ENCODE peak calls at places on chromosomes 12 and 14, in nine cellular contexts. One of them, this sample, is unnamed. For H3K4me1, the result is how much of the 10 kb centered on the place peaks cover.

GRCh38 chr14:43729149-43729548 is 777.9 kb downstream of the FSCB start:
- DNase-seq in fibroblast of lung: no peak
- DNase-seq in neural progenitor cell: peak
- DNase-seq in neuronal stem cell: peak
- DNase-seq in upper lobe of left lung: no peak
- DNase-seq in body of pancreas: no peak
- DNase-seq in left ventricle myocardium inferior: no peak
- DNase-seq in mesenchymal stem cell: peak
- DNase-seq in left lung: no peak
- DNase-seq in this sample: no peak

GRCh38 chr14:96847451-96847850 is 50.3 kb downstream of the VRK1 start:
- DNase-seq in fibroblast of lung: no peak
- DNase-seq in neural progenitor cell: peak
- DNase-seq in neuronal stem cell: no peak
- DNase-seq in upper lobe of left lung: no peak
- DNase-seq in body of pancreas: no peak
- DNase-seq in left ventricle myocardium inferior: no peak
- DNase-seq in mesenchymal stem cell: no peak
- DNase-seq in left lung: no peak
- DNase-seq in this sample: no peak

GRCh38 chr12:44774815-44775411 is 101.2 kb downstream of the NELL2 start:
- DNase-seq in fibroblast of lung: no peak
- DNase-seq in neural progenitor cell: peak
- DNase-seq in neuronal stem cell: peak
- DNase-seq in upper lobe of left lung: no peak
- DNase-seq in body of pancreas: peak
- DNase-seq in left ventricle myocardium inferior: no peak
- DNase-seq in mesenchymal stem cell: peak
- DNase-seq in left lung: no peak
- DNase-seq in this sample: no peak

GRCh38 chr14:65551019-65551643 is 138.6 kb downstream of the FUT8 start:
- DNase-seq in fibroblast of lung: no peak
- DNase-seq in neural progenitor cell: no peak
- DNase-seq in neuronal stem cell: no peak
- DNase-seq in upper lobe of left lung: no peak
- DNase-seq in body of pancreas: no peak
- DNase-seq in left ventricle myocardium inferior: no peak
- DNase-seq in mesenchymal stem cell: no peak
- DNase-seq in left lung: no peak
- DNase-seq in this sample: no peak

GRCh38 chr14:93045211-93045674 is 70.5 kb downstream of the ITPK1 start:
- DNase-seq in fibroblast of lung: peak
- DNase-seq in neural progenitor cell: peak
- DNase-seq in neuronal stem cell: peak
- DNase-seq in upper lobe of left lung: no peak
- DNase-seq in body of pancreas: no peak
- DNase-seq in left ventricle myocardium inferior: no peak
- DNase-seq in mesenchymal stem cell: no peak
- DNase-seq in left lung: no peak
- DNase-seq in this sample: no peak

GRCh38 chr12:5022030-5022429 is 21.6 kb upstream of the KCNA5 start:
- DNase-seq in fibroblast of lung: no peak
- DNase-seq in neural progenitor cell: no peak
- DNase-seq in neuronal stem cell: no peak
- DNase-seq in upper lobe of left lung: no peak
- DNase-seq in body of pancreas: no peak
- DNase-seq in left ventricle myocardium inferior: no peak
- DNase-seq in mesenchymal stem cell: no peak
- DNase-seq in left lung: no peak
- DNase-seq in this sample: no peak

GRCh38 chr12:111699962-111700361 is 14.1 kb downstream of the ACAD10 start:
- DNase-seq in fibroblast of lung: no peak
- DNase-seq in neural progenitor cell: no peak
- DNase-seq in neuronal stem cell: no peak
- DNase-seq in upper lobe of left lung: no peak
- DNase-seq in body of pancreas: no peak
- DNase-seq in left ventricle myocardium inferior: no peak
- DNase-seq in mesenchymal stem cell: no peak
- DNase-seq in left lung: no peak
- DNase-seq in this sample: no peak

GRCh38 chr12:67994046-67994445 is 4.8 kb downstream of the IFNG-AS1 start:
- DNase-seq in fibroblast of lung: no peak
- DNase-seq in neural progenitor cell: no peak
- DNase-seq in neuronal stem cell: no peak
- DNase-seq in upper lobe of left lung: no peak
- DNase-seq in body of pancreas: no peak
- DNase-seq in left ventricle myocardium inferior: no peak
- DNase-seq in mesenchymal stem cell: no peak
- DNase-seq in left lung: no peak
- DNase-seq in this sample: no peak

GRCh38 chr12:132560831-132561783 is 49.3 kb downstream of the LRCOL1 start:
- DNase-seq in fibroblast of lung: peak
- DNase-seq in neural progenitor cell: peak
- DNase-seq in neuronal stem cell: peak
- DNase-seq in upper lobe of left lung: peak
- DNase-seq in body of pancreas: peak
- DNase-seq in left ventricle myocardium inferior: peak
- DNase-seq in mesenchymal stem cell: peak
- DNase-seq in left lung: peak
- DNase-seq in this sample: no peak

GRCh38 chr12:132747395-132747794 is 14.2 kb downstream of the ANKLE2 start:
- DNase-seq in fibroblast of lung: no peak
- DNase-seq in neural progenitor cell: no peak
- DNase-seq in neuronal stem cell: no peak
- DNase-seq in upper lobe of left lung: no peak
- DNase-seq in body of pancreas: no peak
- DNase-seq in left ventricle myocardium inferior: no peak
- DNase-seq in mesenchymal stem cell: no peak
- DNase-seq in left lung: no peak
- DNase-seq in this sample: peak

GRCh38 chr12:68483592-68484373 is 126.9 kb upstream of the RAP1B start:
- DNase-seq in fibroblast of lung: peak
- DNase-seq in neural progenitor cell: no peak
- DNase-seq in neuronal stem cell: no peak
- DNase-seq in upper lobe of left lung: no peak
- DNase-seq in body of pancreas: no peak
- DNase-seq in left ventricle myocardium inferior: no peak
- DNase-seq in mesenchymal stem cell: peak
- DNase-seq in left lung: no peak
- DNase-seq in this sample: no peak

GRCh38 chr12:22271036-22271435 is 63.5 kb downstream of the ST8SIA1 start:
- DNase-seq in fibroblast of lung: peak
- DNase-seq in neural progenitor cell: no peak
- DNase-seq in neuronal stem cell: no peak
- DNase-seq in upper lobe of left lung: no peak
- DNase-seq in body of pancreas: no peak
- DNase-seq in left ventricle myocardium inferior: no peak
- DNase-seq in mesenchymal stem cell: peak
- DNase-seq in left lung: no peak
- DNase-seq in this sample: no peak

GRCh38 chr12:92921877-92922276 is 7.2 kb downstream of the EEA1 start:
- DNase-seq in fibroblast of lung: no peak
- DNase-seq in neural progenitor cell: no peak
- DNase-seq in neuronal stem cell: no peak
- DNase-seq in upper lobe of left lung: no peak
- DNase-seq in body of pancreas: no peak
- DNase-seq in left ventricle myocardium inferior: no peak
- DNase-seq in mesenchymal stem cell: no peak
- DNase-seq in left lung: no peak
- DNase-seq in this sample: no peak

GRCh38 chr14:31045501-31046080 is 19.4 kb upstream of the STRN3 start:
- DNase-seq in fibroblast of lung: no peak
- DNase-seq in neural progenitor cell: no peak
- DNase-seq in neuronal stem cell: no peak
- DNase-seq in upper lobe of left lung: no peak
- DNase-seq in body of pancreas: no peak
- DNase-seq in left ventricle myocardium inferior: no peak
- DNase-seq in mesenchymal stem cell: no peak
- DNase-seq in left lung: no peak
- DNase-seq in this sample: no peak

GRCh38 chr14:32230695-32231280 is 27.7 kb upstream of the RNU6-8 start:
- DNase-seq in fibroblast of lung: peak
- DNase-seq in neural progenitor cell: no peak
- DNase-seq in neuronal stem cell: no peak
- DNase-seq in upper lobe of left lung: no peak
- DNase-seq in body of pancreas: no peak
- DNase-seq in left ventricle myocardium inferior: no peak
- DNase-seq in mesenchymal stem cell: peak
- DNase-seq in left lung: no peak
- DNase-seq in this sample: peak

GRCh38 chr14:88421286-88421685 is 35.8 kb downstream of the SPATA7 start:
- DNase-seq in fibroblast of lung: peak
- DNase-seq in neural progenitor cell: no peak
- DNase-seq in neuronal stem cell: no peak
- DNase-seq in upper lobe of left lung: no peak
- DNase-seq in body of pancreas: no peak
- DNase-seq in left ventricle myocardium inferior: no peak
- DNase-seq in mesenchymal stem cell: peak
- DNase-seq in left lung: no peak
- DNase-seq in this sample: no peak

GRCh38 chr14:88030079-88030478 is 25.1 kb downstream of the GPR65 start:
- DNase-seq in fibroblast of lung: no peak
- DNase-seq in neural progenitor cell: no peak
- DNase-seq in neuronal stem cell: no peak
- DNase-seq in upper lobe of left lung: no peak
- DNase-seq in body of pancreas: no peak
- DNase-seq in left ventricle myocardium inferior: no peak
- DNase-seq in mesenchymal stem cell: no peak
- DNase-seq in left lung: no peak
- DNase-seq in this sample: no peak

GRCh38 chr12:132635076-132635955 is 16.7 kb downstream of the P2RX2 start:
- DNase-seq in fibroblast of lung: no peak
- DNase-seq in neural progenitor cell: no peak
- DNase-seq in neuronal stem cell: no peak
- DNase-seq in upper lobe of left lung: peak
- DNase-seq in body of pancreas: no peak
- DNase-seq in left ventricle myocardium inferior: no peak
- DNase-seq in mesenchymal stem cell: no peak
- DNase-seq in left lung: peak
- DNase-seq in this sample: peak

GRCh38 chr14:73723799-73724621 is 9.8 kb upstream of the PNMA1 start:
- DNase-seq in fibroblast of lung: peak
- DNase-seq in neural progenitor cell: peak
- DNase-seq in neuronal stem cell: no peak
- DNase-seq in upper lobe of left lung: no peak
- DNase-seq in body of pancreas: peak
- DNase-seq in left ventricle myocardium inferior: peak
- DNase-seq in mesenchymal stem cell: peak
- DNase-seq in left lung: peak
- DNase-seq in this sample: peak
- H3K4me1 ChIP-seq in fibroblast of lung: under half
- H3K4me1 ChIP-seq in neural progenitor cell: under half
- H3K4me1 ChIP-seq in neuronal stem cell: under half
- H3K4me1 ChIP-seq in upper lobe of left lung: under half
- H3K4me1 ChIP-seq in body of pancreas: under half
- H3K4me1 ChIP-seq in left ventricle myocardium inferior: half or more
- H3K4me1 ChIP-seq in mesenchymal stem cell: half or more
- H3K4me1 ChIP-seq in left lung: under half
- H3K4me1 ChIP-seq in this sample: under half

GRCh38 chr14:75226755-75227544 is 50.5 kb upstream of the TMED10 start:
- DNase-seq in fibroblast of lung: no peak
- DNase-seq in neural progenitor cell: no peak
- DNase-seq in neuronal stem cell: no peak
- DNase-seq in upper lobe of left lung: no peak
- DNase-seq in body of pancreas: no peak
- DNase-seq in left ventricle myocardium inferior: no peak
- DNase-seq in mesenchymal stem cell: no peak
- DNase-seq in left lung: no peak
- DNase-seq in this sample: no peak
- H3K4me1 ChIP-seq in fibroblast of lung: under half
- H3K4me1 ChIP-seq in neural progenitor cell: under half
- H3K4me1 ChIP-seq in neuronal stem cell: under half
- H3K4me1 ChIP-seq in upper lobe of left lung: under half
- H3K4me1 ChIP-seq in body of pancreas: under half
- H3K4me1 ChIP-seq in left ventricle myocardium inferior: under half
- H3K4me1 ChIP-seq in mesenchymal stem cell: under half
- H3K4me1 ChIP-seq in left lung: under half
- H3K4me1 ChIP-seq in this sample: under half

GRCh38 chr12:8037046-8037663 is 4.6 kb downstream of the FOXJ2 start:
- DNase-seq in fibroblast of lung: no peak
- DNase-seq in neural progenitor cell: no peak
- DNase-seq in neuronal stem cell: no peak
- DNase-seq in upper lobe of left lung: no peak
- DNase-seq in body of pancreas: no peak
- DNase-seq in left ventricle myocardium inferior: no peak
- DNase-seq in mesenchymal stem cell: no peak
- DNase-seq in left lung: no peak
- DNase-seq in this sample: no peak
- H3K4me1 ChIP-seq in fibroblast of lung: under half
- H3K4me1 ChIP-seq in neural progenitor cell: under half
- H3K4me1 ChIP-seq in neuronal stem cell: under half
- H3K4me1 ChIP-seq in upper lobe of left lung: half or more
- H3K4me1 ChIP-seq in body of pancreas: half or more
- H3K4me1 ChIP-seq in left ventricle myocardium inferior: half or more
- H3K4me1 ChIP-seq in mesenchymal stem cell: under half
- H3K4me1 ChIP-seq in left lung: under half
- H3K4me1 ChIP-seq in this sample: under half

GRCh38 chr14:68556253-68556652 is 236.6 kb downstream of the ZFP36L1 start:
- DNase-seq in fibroblast of lung: no peak
- DNase-seq in neural progenitor cell: no peak
- DNase-seq in neuronal stem cell: no peak
- DNase-seq in upper lobe of left lung: no peak
- DNase-seq in body of pancreas: no peak
- DNase-seq in left ventricle myocardium inferior: no peak
- DNase-seq in mesenchymal stem cell: no peak
- DNase-seq in left lung: no peak
- DNase-seq in this sample: no peak

GRCh38 chr14:68552075-68552474 is 240.8 kb downstream of the ZFP36L1 start:
- DNase-seq in fibroblast of lung: no peak
- DNase-seq in neural progenitor cell: no peak
- DNase-seq in neuronal stem cell: no peak
- DNase-seq in upper lobe of left lung: no peak
- DNase-seq in body of pancreas: no peak
- DNase-seq in left ventricle myocardium inferior: no peak
- DNase-seq in mesenchymal stem cell: no peak
- DNase-seq in left lung: no peak
- DNase-seq in this sample: no peak

GRCh38 chr14:68553326-68553725 is 239.5 kb downstream of the ZFP36L1 start:
- DNase-seq in fibroblast of lung: no peak
- DNase-seq in neural progenitor cell: no peak
- DNase-seq in neuronal stem cell: no peak
- DNase-seq in upper lobe of left lung: no peak
- DNase-seq in body of pancreas: no peak
- DNase-seq in left ventricle myocardium inferior: peak
- DNase-seq in mesenchymal stem cell: no peak
- DNase-seq in left lung: no peak
- DNase-seq in this sample: no peak

GRCh38 chr14:68552597-68552996 is 240.3 kb downstream of the ZFP36L1 start:
- DNase-seq in fibroblast of lung: peak
- DNase-seq in neural progenitor cell: no peak
- DNase-seq in neuronal stem cell: no peak
- DNase-seq in upper lobe of left lung: no peak
- DNase-seq in body of pancreas: no peak
- DNase-seq in left ventricle myocardium inferior: no peak
- DNase-seq in mesenchymal stem cell: peak
- DNase-seq in left lung: no peak
- DNase-seq in this sample: no peak

DNA sequence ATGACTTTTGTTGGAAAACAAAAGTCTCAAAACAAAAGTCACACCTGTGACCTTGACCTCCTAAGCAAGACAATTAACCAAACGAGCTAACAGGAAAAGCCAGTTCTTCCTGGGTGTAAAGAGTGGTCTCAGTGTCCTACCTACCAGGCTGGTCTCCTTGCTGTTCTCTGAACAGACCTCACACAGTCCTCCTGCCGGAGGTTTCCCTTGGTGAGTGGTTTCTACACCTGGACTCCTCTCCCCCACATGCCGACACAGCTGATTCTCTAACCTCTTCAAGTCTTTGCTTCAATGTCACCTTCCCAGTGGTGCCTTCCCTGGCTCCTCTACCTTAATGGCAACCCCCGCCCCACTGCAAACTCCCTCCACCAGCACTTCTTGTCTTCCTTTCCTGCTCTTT is 238.6 kb downstream of the ZFP36L1 start:
- DNase-seq in fibroblast of lung: no peak
- DNase-seq in neural progenitor cell: no peak
- DNase-seq in neuronal stem cell: no peak
- DNase-seq in upper lobe of left lung: no peak
- DNase-seq in body of pancreas: no peak
- DNase-seq in left ventricle myocardium inferior: no peak
- DNase-seq in mesenchymal stem cell: no peak
- DNase-seq in left lung: no peak
- DNase-seq in this sample: no peak
- H3K4me1 ChIP-seq in fibroblast of lung: under half
- H3K4me1 ChIP-seq in neural progenitor cell: under half
- H3K4me1 ChIP-seq in neuronal stem cell: under half
- H3K4me1 ChIP-seq in upper lobe of left lung: under half
- H3K4me1 ChIP-seq in body of pancreas: under half
- H3K4me1 ChIP-seq in left ventricle myocardium inferior: half or more
- H3K4me1 ChIP-seq in mesenchymal stem cell: under half
- H3K4me1 ChIP-seq in left lung: under half
- H3K4me1 ChIP-seq in this sample: under half

This sample was measured in kidney.